ENCODE peak calls at places on chromosomes 3 and 15, in six cellular contexts. A is OCI-LY7, D is uterus, K is fibroblast of mammary gland, I is thoracic aorta, L is small intestine. H is an unnamed sample.

GRCh38 chr3:136817448-136817847 is 1.5 kb upstream of the SLC35G2 start:
- DNase-seq in K (peak; percentile 48), A (no peak), I (no peak), L (no peak), D (no peak), H (no peak)

GRCh38 chr3:127667119-127667681 is 5.6 kb upstream of the ABTB1 start:
- DNase-seq in D (no peak), A (no peak), L (no peak), I (no peak), K (no peak), H (peak; percentile 61)

GRCh38 chr3:25820372-25820771 is 30.5 kb downstream of the OXSM start:
- DNase-seq in I (no peak), D (no peak), L (no peak), K (peak; percentile 98), A (no peak), H (no peak)

GRCh38 chr3:50610181-50610971 is 1.2 kb downstream of the CISH start:
- DNase-seq in A (no peak), K (no peak), D (no peak), L (peak; percentile 91), I (no peak), H (no peak)

GRCh38 chr15:49270541-49271421 is 100.7 kb downstream of the GALK2 start:
- DNase-seq in A (no peak), D (no peak), L (no peak), I (no peak), K (peak; percentile 68), H (no peak)

GRCh38 chr15:67183443-67184169 is 70.9 kb downstream of the AAGAB start:
- DNase-seq in D (peak; percentile 45), I (no peak), K (peak; percentile 92), A (no peak), L (no peak), H (no peak)

GRCh38 chr3:87236093-87236492 is 9.0 kb downstream of the CHMP2B start:
- DNase-seq in K (no peak), D (no peak), I (no peak), L (no peak), A (no peak), H (no peak)

GRCh38 chr3:27253831-27254230 is 115.4 kb downstream of the NEK10 start:
- DNase-seq in K (peak; percentile 45), I (no peak), A (peak; percentile 5), L (peak; percentile 58), D (no peak), H (no peak)

GRCh38 chr3:60703008-60703407 is 548.2 kb downstream of the FHIT start:
- DNase-seq in K (no peak), A (no peak), D (no peak), I (no peak), L (no peak), H (no peak)

GRCh38 chr3:166110102-166110501 is 272.9 kb upstream of the BCHE start:
- DNase-seq in K (no peak), A (no peak), I (no peak), D (no peak), L (no peak), H (no peak)

GRCh38 chr15:27237319-27237939 is 266.4 kb downstream of the GABRG3 start:
- DNase-seq in D (no peak), A (no peak), L (no peak), I (no peak), K (no peak), H (no peak)

GRCh38 chr3:61141697-61142096 is 109.6 kb downstream of the FHIT start:
- DNase-seq in K (no peak), D (no peak), L (no peak), A (no peak), I (no peak), H (no peak)

GRCh38 chr3:108029466-108029865 is 61.4 kb downstream of the CD47 start:
- DNase-seq in I (no peak), L (no peak), D (no peak), K (no peak), A (no peak), H (no peak)

GRCh38 chr3:115671761-115672455 is 48.6 kb downstream of the GAP43 start:
- DNase-seq in K (peak; percentile 40), A (no peak), I (no peak), L (peak; percentile 11), D (no peak), H (no peak)

GRCh38 chr3:125022186-125022585 is 33.6 kb downstream of the HEG1 start:
- DNase-seq in K (no peak), A (no peak), I (no peak), L (no peak), D (no peak), H (no peak)

GRCh38 chr3:165192610-165193192 is 3.5 kb downstream of the SLITRK3 start:
- DNase-seq in L (no peak), A (no peak), I (no peak), D (peak; percentile 17), K (no peak), H (no peak)

GRCh38 chr15:39157902-39158301 is 423.0 kb upstream of the THBS1 start:
- DNase-seq in K (no peak), L (no peak), I (no peak), D (no peak), A (no peak), H (no peak)

GRCh38 chr3:102078864-102079808 is 229.8 kb downstream of the NFKBIZ start:
- DNase-seq in I (no peak), A (no peak), L (peak; percentile 60), K (no peak), D (no peak), H (no peak)

GRCh38 chr3:56823421-56823926 is 21.7 kb upstream of the ARHGEF3 start:
- DNase-seq in K (no peak), L (no peak), D (no peak), A (no peak), I (no peak), H (no peak)

GRCh38 chr15:33584797-33585196 is 274.0 kb downstream of the RYR3 start:
- DNase-seq in A (no peak), D (peak; percentile 22), L (no peak), K (peak; percentile 69), I (no peak), H (no peak)

GRCh38 chr3:112470791-112471190 is 28.5 kb downstream of the BTLA start:
- DNase-seq in I (no peak), L (no peak), K (peak; percentile 45), A (no peak), D (no peak), H (no peak)

GRCh38 chr15:75929799-75930565 is 26.3 kb downstream of the FBXO22 start:
- DNase-seq in K (no peak), A (no peak), I (no peak), L (no peak), D (no peak), H (no peak)

GRCh38 chr15:100116416-100117190 is 225.2 kb downstream of the ADAMTS17 start:
- DNase-seq in K (peak; percentile 23), A (peak; percentile 22), D (no peak), I (no peak), L (no peak), H (no peak)

GRCh38 chr15:57476533-57476975 is 100.2 kb downstream of the CGNL1 start:
- DNase-seq in K (peak; percentile 44), A (no peak), D (no peak), I (no peak), L (no peak), H (no peak)

GRCh38 chr3:20666091-20666490 is 480.1 kb upstream of the SGO1 start:
- DNase-seq in K (no peak), A (no peak), L (no peak), I (no peak), D (no peak), H (no peak)

GRCh38 chr15:73781038-73781925 is 28.1 kb upstream of the INSYN1 start:
- DNase-seq in D (no peak), L (no peak), K (peak; percentile 45), A (peak; percentile 2), I (no peak), H (no peak)

GRCh38 chr3:111412656-111413055 is 129.3 kb upstream of the CD96 start:
- DNase-seq in K (no peak), I (no peak), A (no peak), L (no peak), D (no peak), H (no peak)

GRCh38 chr3:65584002-65584401 is 454.7 kb downstream of the MAGI1 start:
- DNase-seq in K (no peak), D (no peak), L (no peak), I (no peak), A (no peak), H (no peak)

GRCh38 chr3:69963643-69964042 is 35.9 kb upstream of the SAMMSON start:
- DNase-seq in A (no peak), K (no peak), I (no peak), D (no peak), L (no peak), H (no peak)

GRCh38 chr3:97636465-97636864 is 128.1 kb upstream of the ARL6 start:
- DNase-seq in K (no peak), D (no peak), A (no peak), I (no peak), L (no peak), H (no peak)
- H3K4me3 ChIP-seq in K (no peak overlapping the region), D (no peak overlapping the region), A (no peak overlapping the region), I (no peak overlapping the region), L (no peak overlapping the region), H (no peak overlapping the region)

DNA sequence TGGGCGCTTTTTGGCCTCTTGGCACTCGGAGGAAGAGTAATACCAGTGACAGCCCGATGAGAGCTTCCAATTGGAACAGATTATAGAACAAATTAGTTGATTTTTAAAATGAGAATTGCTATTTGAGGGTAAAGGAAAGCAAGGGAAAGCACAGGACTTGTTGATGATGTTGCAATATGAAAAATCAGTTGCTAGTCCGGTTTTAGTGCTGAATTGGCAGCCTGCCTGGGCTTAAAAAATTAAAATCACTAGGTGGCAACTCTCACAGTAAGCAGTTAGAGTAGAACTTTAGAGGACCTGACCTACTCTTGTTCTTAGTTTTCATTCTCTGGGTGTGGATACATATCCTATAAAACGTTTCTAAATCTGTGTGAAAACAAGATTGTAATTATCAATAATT is 2.1 kb upstream of the SCAANT1 start:
- DNase-seq in L (peak; percentile 46), D (peak; percentile 58), A (no peak), K (peak; percentile 44), I (no peak), H (no peak)
- H3K4me3 ChIP-seq in L (no peak overlapping the region), D (no peak overlapping the region), A (no peak overlapping the region), K (no peak overlapping the region), I (no peak overlapping the region), H (no peak overlapping the region)

GRCh38 chr3:141878812-141879211 is 2.4 kb downstream of the ATP1B3 start:
- DNase-seq in A (no peak), D (no peak), I (no peak), L (peak; percentile 25), K (peak; percentile 62), H (no peak)
- H3K4me3 ChIP-seq in A (peak overlapping the region; percentile 98), D (no peak overlapping the region), I (peak overlapping the region; percentile 99), L (no peak overlapping the region), K (peak overlapping the region; percentile 85), H (peak overlapping the region; percentile 92)

GRCh38 chr15:45112143-45112591 is 1.8 kb downstream of the DUOX2 start:
- DNase-seq in K (no peak), L (no peak), I (no peak), A (no peak), D (no peak), H (no peak)
- H3K4me3 ChIP-seq in K (no peak overlapping the region), L (no peak overlapping the region), I (peak overlapping the region; percentile 53), A (no peak overlapping the region), D (no peak overlapping the region), H (peak overlapping the region; percentile 28)

GRCh38 chr15:78265137-78265460 is 737 bp downstream of the DNAJA4 start:
- DNase-seq in I (no peak), L (no peak), D (no peak), K (no peak), A (no peak), H (no peak)
- H3K4me3 ChIP-seq in I (peak overlapping the region; percentile 85), L (no peak overlapping the region), D (peak overlapping the region; percentile 53), K (peak overlapping the region; percentile 46), A (no peak overlapping the region), H (peak overlapping the region; percentile 70)

GRCh38 chr3:2001306-2002108 is 97.2 kb upstream of the CNTN4 start:
- DNase-seq in K (no peak), L (no peak), I (no peak), A (no peak), D (no peak), H (no peak)
- H3K4me3 ChIP-seq in K (no peak overlapping the region), L (no peak overlapping the region), I (no peak overlapping the region), A (no peak overlapping the region), D (no peak overlapping the region), H (no peak overlapping the region)